ENCODE peak calls at places on chromosomes 13 and 19, in four cellular contexts. X, G, O and N are unnamed samples.

GRCh38 chr13:99439850-99440604 is 61.2 kb upstream of the TM9SF2 start:
- DNase-seq in G (no peak), X (no peak), O (no peak), N (no peak)

GRCh38 chr19:18700501-18701249 is 17.2 kb downstream of the CRTC1 start:
- DNase-seq in O (peak), X (peak), G (peak), N (peak)

GRCh38 chr13:37295046-37295445 is 189.6 kb upstream of the CSNK1A1L start:
- DNase-seq in O (no peak), G (no peak), X (no peak), N (no peak)

GRCh38 chr13:80753951-80754350 is 413.0 kb upstream of the SPRY2 start:
- DNase-seq in X (no peak), O (no peak), G (peak), N (no peak)

GRCh38 chr19:984165-984967 is at the start of gene WDR18:
- DNase-seq in X (peak), O (peak), G (peak), N (peak)

GRCh38 chr19:56383826-56384605 is 9.3 kb downstream of the ZNF582 start:
- DNase-seq in G (no peak), X (no peak), O (no peak), N (no peak)

GRCh38 chr13:101157261-101157660 is 259.0 kb downstream of the NALCN start:
- DNase-seq in O (no peak), G (no peak), X (no peak), N (no peak)

GRCh38 chr13:25686831-25687495 is 315.2 kb downstream of the ATP8A2 start:
- DNase-seq in O (no peak), X (no peak), G (no peak), N (no peak)

GRCh38 chr13:79782541-79783216 is 301.7 kb downstream of the NDFIP2 start:
- DNase-seq in X (no peak), G (no peak), O (no peak), N (no peak)

GRCh38 chr13:98327326-98328314 is 150.6 kb upstream of the RNF113B start:
- DNase-seq in G (no peak), O (no peak), X (no peak), N (no peak)

GRCh38 chr13:23656637-23657036 is 86.4 kb downstream of the TNFRSF19 start:
- DNase-seq in G (peak), O (no peak), X (no peak), N (no peak)

GRCh38 chr13:33446821-33447481 is 161.4 kb upstream of the STARD13 start:
- DNase-seq in O (no peak), G (no peak), X (no peak), N (no peak)

GRCh38 chr13:33207616-33207964 is 78.0 kb downstream of the STARD13 start:
- DNase-seq in G (peak), X (no peak), O (no peak), N (no peak)

GRCh38 chr13:33340631-33341030 is 55.1 kb upstream of the STARD13 start:
- DNase-seq in X (no peak), G (peak), O (no peak), N (no peak)

GRCh38 chr13:98909016-98909415 is 68.8 kb downstream of the DOCK9 start:
- DNase-seq in G (no peak), X (no peak), O (no peak), N (no peak)

GRCh38 chr13:113806104-113806471 is 47.1 kb downstream of the TMEM255B start:
- DNase-seq in G (no peak), X (no peak), O (no peak), N (no peak)

GRCh38 chr19:13917888-13918406 is 11.9 kb downstream of the CC2D1A start:
- DNase-seq in X (no peak), O (no peak), G (no peak), N (no peak)

GRCh38 chr13:23421596-23421995 is 11.9 kb downstream of the SACS start:
- DNase-seq in O (no peak), X (no peak), G (no peak), N (no peak)

GRCh38 chr13:97125051-97125809 is 96.9 kb upstream of the MBNL2 start:
- DNase-seq in X (no peak), G (peak), O (no peak), N (no peak)

GRCh38 chr13:20401586-20401957 is 124.1 kb downstream of the CRYL1 start:
- DNase-seq in X (no peak), O (no peak), G (no peak), N (no peak)

GRCh38 chr19:53007200-53008054 is 6.3 kb upstream of the ERVV-1 start:
- DNase-seq in G (no peak), X (no peak), O (no peak), N (no peak)

GRCh38 chr13:23859455-23859854 is 29.7 kb downstream of the MIPEP start:
- DNase-seq in O (no peak), X (no peak), G (no peak), N (no peak)